ENCODE peak calls at places on chromosomes 7 and 10, in seven cellular contexts. One of them, this sample, is unnamed.

GRCh38 chr10:72126184-72126871 is 38.0 kb upstream of the SPOCK2 start:
- DNase-seq in B cell: no peak
- DNase-seq in mesenteric fat pad: no peak
- DNase-seq in activated T-cell treated with anti-CD3 and anti-CD28 coated beads for 1 hour: no peak
- DNase-seq in GM06990: no peak
- DNase-seq in dorsolateral prefrontal cortex: no peak
- DNase-seq in H9: no peak
- DNase-seq in this sample: no peak

GRCh38 chr7:39002755-39003154 is 25.0 kb downstream of the POU6F2 start:
- DNase-seq in B cell: no peak
- DNase-seq in mesenteric fat pad: no peak
- DNase-seq in activated T-cell treated with anti-CD3 and anti-CD28 coated beads for 1 hour: no peak
- DNase-seq in GM06990: no peak
- DNase-seq in dorsolateral prefrontal cortex: no peak
- DNase-seq in H9: no peak
- DNase-seq in this sample: no peak

GRCh38 chr7:107387077-107387476 is 82.8 kb upstream of the GPR22 start:
- DNase-seq in B cell: no peak
- DNase-seq in mesenteric fat pad: no peak
- DNase-seq in activated T-cell treated with anti-CD3 and anti-CD28 coated beads for 1 hour: no peak
- DNase-seq in GM06990: no peak
- DNase-seq in dorsolateral prefrontal cortex: no peak
- DNase-seq in H9: peak; percentile 60
- DNase-seq in this sample: no peak

GRCh38 chr7:91557789-91558396 is 293.7 kb downstream of the FZD1 start:
- DNase-seq in B cell: no peak
- DNase-seq in mesenteric fat pad: no peak
- DNase-seq in activated T-cell treated with anti-CD3 and anti-CD28 coated beads for 1 hour: no peak
- DNase-seq in GM06990: peak; percentile 2
- DNase-seq in dorsolateral prefrontal cortex: no peak
- DNase-seq in H9: no peak
- DNase-seq in this sample: peak; percentile 44

GRCh38 chr7:18495412-18496335 is at the start of gene HDAC9:
- DNase-seq in B cell: peak; percentile 21
- DNase-seq in mesenteric fat pad: no peak
- DNase-seq in activated T-cell treated with anti-CD3 and anti-CD28 coated beads for 1 hour: no peak
- DNase-seq in GM06990: peak; percentile 46
- DNase-seq in dorsolateral prefrontal cortex: peak; percentile 58
- DNase-seq in H9: peak; percentile 66
- DNase-seq in this sample: peak; percentile 32

GRCh38 chr7:7522421-7522820 is 13.3 kb downstream of the COL28A1 start:
- DNase-seq in B cell: no peak
- DNase-seq in mesenteric fat pad: no peak
- DNase-seq in activated T-cell treated with anti-CD3 and anti-CD28 coated beads for 1 hour: no peak
- DNase-seq in GM06990: no peak
- DNase-seq in dorsolateral prefrontal cortex: no peak
- DNase-seq in H9: no peak
- DNase-seq in this sample: no peak

GRCh38 chr7:141906285-141906684 is 9.9 kb upstream of the OR9A4 start:
- DNase-seq in B cell: no peak
- DNase-seq in mesenteric fat pad: no peak
- DNase-seq in activated T-cell treated with anti-CD3 and anti-CD28 coated beads for 1 hour: no peak
- DNase-seq in GM06990: no peak
- DNase-seq in dorsolateral prefrontal cortex: no peak
- DNase-seq in H9: no peak
- DNase-seq in this sample: no peak

GRCh38 chr10:74451127-74451829 is 300.3 kb downstream of the ADK start:
- DNase-seq in B cell: no peak
- DNase-seq in mesenteric fat pad: no peak
- DNase-seq in activated T-cell treated with anti-CD3 and anti-CD28 coated beads for 1 hour: no peak
- DNase-seq in GM06990: no peak
- DNase-seq in dorsolateral prefrontal cortex: no peak
- DNase-seq in H9: no peak
- DNase-seq in this sample: no peak

GRCh38 chr10:43215758-43216455 is 51.0 kb downstream of the RASGEF1A start:
- DNase-seq in B cell: no peak
- DNase-seq in mesenteric fat pad: no peak
- DNase-seq in activated T-cell treated with anti-CD3 and anti-CD28 coated beads for 1 hour: no peak
- DNase-seq in GM06990: no peak
- DNase-seq in dorsolateral prefrontal cortex: no peak
- DNase-seq in H9: no peak
- DNase-seq in this sample: no peak

GRCh38 chr7:140596751-140597424 is 43.7 kb downstream of the DENND2A start:
- DNase-seq in B cell: no peak
- DNase-seq in mesenteric fat pad: no peak
- DNase-seq in activated T-cell treated with anti-CD3 and anti-CD28 coated beads for 1 hour: no peak
- DNase-seq in GM06990: no peak
- DNase-seq in dorsolateral prefrontal cortex: no peak
- DNase-seq in H9: no peak
- DNase-seq in this sample: no peak

GRCh38 chr7:66542049-66542448 is 86.6 kb upstream of the KCTD7 start:
- DNase-seq in B cell: no peak
- DNase-seq in mesenteric fat pad: no peak
- DNase-seq in activated T-cell treated with anti-CD3 and anti-CD28 coated beads for 1 hour: no peak
- DNase-seq in GM06990: no peak
- DNase-seq in dorsolateral prefrontal cortex: no peak
- DNase-seq in H9: no peak
- DNase-seq in this sample: no peak

GRCh38 chr7:108202743-108203142 is 72.6 kb upstream of the LAMB4 start:
- DNase-seq in B cell: no peak
- DNase-seq in mesenteric fat pad: no peak
- DNase-seq in activated T-cell treated with anti-CD3 and anti-CD28 coated beads for 1 hour: no peak
- DNase-seq in GM06990: no peak
- DNase-seq in dorsolateral prefrontal cortex: no peak
- DNase-seq in H9: no peak
- DNase-seq in this sample: no peak

GRCh38 chr10:111455776-111456426 is 379.1 kb downstream of the ADRA2A start:
- DNase-seq in B cell: no peak
- DNase-seq in mesenteric fat pad: no peak
- DNase-seq in activated T-cell treated with anti-CD3 and anti-CD28 coated beads for 1 hour: no peak
- DNase-seq in GM06990: no peak
- DNase-seq in dorsolateral prefrontal cortex: no peak
- DNase-seq in H9: no peak
- DNase-seq in this sample: no peak

GRCh38 chr7:87359366-87359765 is 13.9 kb downstream of the CROT start:
- DNase-seq in B cell: no peak
- DNase-seq in mesenteric fat pad: no peak
- DNase-seq in activated T-cell treated with anti-CD3 and anti-CD28 coated beads for 1 hour: no peak
- DNase-seq in GM06990: no peak
- DNase-seq in dorsolateral prefrontal cortex: no peak
- DNase-seq in H9: no peak
- DNase-seq in this sample: no peak

GRCh38 chr10:3067859-3068179 is 471 bp downstream of the PFKP start:
- DNase-seq in B cell: no peak
- DNase-seq in mesenteric fat pad: no peak
- DNase-seq in activated T-cell treated with anti-CD3 and anti-CD28 coated beads for 1 hour: no peak
- DNase-seq in GM06990: no peak
- DNase-seq in dorsolateral prefrontal cortex: no peak
- DNase-seq in H9: no peak
- DNase-seq in this sample: peak; percentile 68

GRCh38 chr7:68063171-68063570 is 1066.5 kb downstream of the TYW1 start:
- DNase-seq in B cell: no peak
- DNase-seq in mesenteric fat pad: no peak
- DNase-seq in activated T-cell treated with anti-CD3 and anti-CD28 coated beads for 1 hour: no peak
- DNase-seq in GM06990: no peak
- DNase-seq in dorsolateral prefrontal cortex: no peak
- DNase-seq in H9: peak; percentile 49
- DNase-seq in this sample: no peak

GRCh38 chr10:3807221-3807927 is 22.4 kb upstream of the KLF6 start:
- DNase-seq in B cell: no peak
- DNase-seq in mesenteric fat pad: no peak
- DNase-seq in activated T-cell treated with anti-CD3 and anti-CD28 coated beads for 1 hour: no peak
- DNase-seq in GM06990: no peak
- DNase-seq in dorsolateral prefrontal cortex: no peak
- DNase-seq in H9: no peak
- DNase-seq in this sample: no peak

GRCh38 chr10:11516419-11516721 is 95.1 kb downstream of the USP6NL start:
- DNase-seq in B cell: peak; percentile 10
- DNase-seq in mesenteric fat pad: no peak
- DNase-seq in activated T-cell treated with anti-CD3 and anti-CD28 coated beads for 1 hour: no peak
- DNase-seq in GM06990: peak; percentile 50
- DNase-seq in dorsolateral prefrontal cortex: no peak
- DNase-seq in H9: no peak
- DNase-seq in this sample: peak; percentile 18

GRCh38 chr10:79435271-79436065 is 10.0 kb downstream of the ZCCHC24 start:
- DNase-seq in B cell: no peak
- DNase-seq in mesenteric fat pad: no peak
- DNase-seq in activated T-cell treated with anti-CD3 and anti-CD28 coated beads for 1 hour: no peak
- DNase-seq in GM06990: no peak
- DNase-seq in dorsolateral prefrontal cortex: no peak
- DNase-seq in H9: no peak
- DNase-seq in this sample: no peak

GRCh38 chr7:158808126-158808525 is 21.2 kb downstream of the ESYT2 start:
- DNase-seq in B cell: no peak
- DNase-seq in mesenteric fat pad: no peak
- DNase-seq in activated T-cell treated with anti-CD3 and anti-CD28 coated beads for 1 hour: no peak
- DNase-seq in GM06990: no peak
- DNase-seq in dorsolateral prefrontal cortex: no peak
- DNase-seq in H9: no peak
- DNase-seq in this sample: no peak

GRCh38 chr10:20975236-20975635 is 78.1 kb upstream of the NEBL start:
- DNase-seq in B cell: no peak
- DNase-seq in mesenteric fat pad: no peak
- DNase-seq in activated T-cell treated with anti-CD3 and anti-CD28 coated beads for 1 hour: no peak
- DNase-seq in GM06990: no peak
- DNase-seq in dorsolateral prefrontal cortex: no peak
- DNase-seq in H9: no peak
- DNase-seq in this sample: no peak

GRCh38 chr7:115113776-115114175 is 191.9 kb downstream of the MDFIC start:
- DNase-seq in B cell: no peak
- DNase-seq in mesenteric fat pad: no peak
- DNase-seq in activated T-cell treated with anti-CD3 and anti-CD28 coated beads for 1 hour: no peak
- DNase-seq in GM06990: no peak
- DNase-seq in dorsolateral prefrontal cortex: no peak
- DNase-seq in H9: no peak
- DNase-seq in this sample: no peak

GRCh38 chr7:130426541-130426940 is 14.3 kb downstream of the CEP41 start:
- DNase-seq in B cell: no peak
- DNase-seq in mesenteric fat pad: no peak
- DNase-seq in activated T-cell treated with anti-CD3 and anti-CD28 coated beads for 1 hour: no peak
- DNase-seq in GM06990: no peak
- DNase-seq in dorsolateral prefrontal cortex: no peak
- DNase-seq in H9: no peak
- DNase-seq in this sample: no peak

GRCh38 chr7:134823400-134823799 is 44.0 kb downstream of the CALD1 start:
- DNase-seq in B cell: no peak
- DNase-seq in mesenteric fat pad: no peak
- DNase-seq in activated T-cell treated with anti-CD3 and anti-CD28 coated beads for 1 hour: no peak
- DNase-seq in GM06990: no peak
- DNase-seq in dorsolateral prefrontal cortex: no peak
- DNase-seq in H9: no peak
- DNase-seq in this sample: no peak

This sample was measured in GM20000.